ENCODE peak calls at places on chromosomes 4 and X, in five cellular contexts. One of them, this sample, is unnamed. For H3K4me1, the result is how much of the 10 kb centered on the place peaks cover.

GRCh38 chrX:134294548-134294947 is 57.6 kb downstream of the CCDC160 start:
- DNase-seq in HCT116: no peak
- DNase-seq in K562: peak
- DNase-seq in GM12878: no peak
- DNase-seq in HepG2: no peak
- DNase-seq in this sample: no peak

GRCh38 chrX:16511776-16512400 is 138.1 kb upstream of the S100G start:
- DNase-seq in HCT116: no peak
- DNase-seq in K562: no peak
- DNase-seq in GM12878: no peak
- DNase-seq in HepG2: no peak
- DNase-seq in this sample: no peak

GRCh38 chr4:71011451-71011850 is 18.0 kb downstream of the DCK start:
- DNase-seq in HCT116: no peak
- DNase-seq in K562: no peak
- DNase-seq in GM12878: no peak
- DNase-seq in HepG2: no peak
- DNase-seq in this sample: no peak

GRCh38 chrX:106171293-106171692 is 3.2 kb downstream of the PWWP3B start:
- DNase-seq in HCT116: no peak
- DNase-seq in K562: no peak
- DNase-seq in GM12878: no peak
- DNase-seq in HepG2: no peak
- DNase-seq in this sample: no peak

GRCh38 chr4:8896506-8896905 is 24.9 kb upstream of the HMX1 start:
- DNase-seq in HCT116: no peak
- DNase-seq in K562: no peak
- DNase-seq in GM12878: no peak
- DNase-seq in HepG2: no peak
- DNase-seq in this sample: no peak

GRCh38 chrX:19440713-19441112 is 74.6 kb downstream of the MAP3K15 start:
- DNase-seq in HCT116: no peak
- DNase-seq in K562: no peak
- DNase-seq in GM12878: no peak
- DNase-seq in HepG2: no peak
- DNase-seq in this sample: no peak

GRCh38 chr4:11589676-11590075 is 161.0 kb upstream of the HS3ST1 start:
- DNase-seq in HCT116: no peak
- DNase-seq in K562: no peak
- DNase-seq in GM12878: no peak
- DNase-seq in HepG2: no peak
- DNase-seq in this sample: no peak

GRCh38 chr4:131499139-131499873 is 1649.8 kb upstream of the PCDH10 start:
- DNase-seq in HCT116: no peak
- DNase-seq in K562: no peak
- DNase-seq in GM12878: no peak
- DNase-seq in HepG2: no peak
- DNase-seq in this sample: no peak

GRCh38 chrX:131262738-131263679 is 26.1 kb downstream of the IGSF1 start:
- DNase-seq in HCT116: peak
- DNase-seq in K562: peak
- DNase-seq in GM12878: no peak
- DNase-seq in HepG2: peak
- DNase-seq in this sample: no peak

GRCh38 chr4:35520059-35520458 is 724.3 kb downstream of the ARAP2 start:
- DNase-seq in HCT116: no peak
- DNase-seq in K562: no peak
- DNase-seq in GM12878: no peak
- DNase-seq in HepG2: no peak
- DNase-seq in this sample: no peak

GRCh38 chr4:48491514-48492176 is 1.6 kb downstream of the ZAR1 start:
- DNase-seq in HCT116: no peak
- DNase-seq in K562: no peak
- DNase-seq in GM12878: no peak
- DNase-seq in HepG2: no peak
- DNase-seq in this sample: no peak

GRCh38 chr4:48490012-48490679 is at the start of gene ZAR1:
- DNase-seq in HCT116: no peak
- DNase-seq in K562: no peak
- DNase-seq in GM12878: no peak
- DNase-seq in HepG2: no peak
- DNase-seq in this sample: no peak

GRCh38 chr4:48490680-48491513 is 845 bp downstream of the ZAR1 start:
- DNase-seq in HCT116: no peak
- DNase-seq in K562: no peak
- DNase-seq in GM12878: no peak
- DNase-seq in HepG2: no peak
- DNase-seq in this sample: no peak

GRCh38 chr4:48493485-48494100 is 3.5 kb downstream of the ZAR1 start:
- DNase-seq in HCT116: no peak
- DNase-seq in K562: no peak
- DNase-seq in GM12878: no peak
- DNase-seq in HepG2: no peak
- DNase-seq in this sample: no peak

GRCh38 chr4:48489683-48490011 is 405 bp upstream of the ZAR1 start:
- DNase-seq in HCT116: no peak
- DNase-seq in K562: no peak
- DNase-seq in GM12878: no peak
- DNase-seq in HepG2: no peak
- DNase-seq in this sample: no peak
- H3K4me3 ChIP-seq in HCT116: no peak
- H3K4me3 ChIP-seq in K562: no peak
- H3K4me3 ChIP-seq in GM12878: peak
- H3K4me3 ChIP-seq in HepG2: no peak
- H3K4me3 ChIP-seq in this sample: no peak

DNA sequence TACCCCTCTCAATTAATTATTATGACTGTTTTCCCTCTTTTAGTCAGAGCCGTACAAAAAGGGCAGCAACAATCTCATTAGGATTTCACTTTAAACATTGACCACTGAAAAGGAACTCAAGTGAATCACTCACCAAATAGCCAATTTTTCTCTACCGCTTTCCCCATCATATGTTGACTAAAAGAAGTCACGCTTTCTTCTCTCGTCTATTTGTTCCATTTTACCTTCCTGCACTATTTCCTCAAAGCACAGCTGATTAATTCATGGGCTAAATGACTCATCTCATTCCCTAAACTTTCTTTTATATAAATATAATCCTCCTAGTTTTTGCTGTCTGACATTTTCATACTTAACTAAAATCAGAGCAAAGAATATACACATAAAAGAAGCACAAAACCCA is 8.2 kb downstream of the MID1 start:
- DNase-seq in HCT116: no peak
- DNase-seq in K562: no peak
- DNase-seq in GM12878: no peak
- DNase-seq in HepG2: no peak
- DNase-seq in this sample: no peak
- H3K4me1 ChIP-seq in HCT116: under half
- H3K4me1 ChIP-seq in K562: under half
- H3K4me1 ChIP-seq in GM12878: under half
- H3K4me1 ChIP-seq in HepG2: under half
- H3K4me1 ChIP-seq in this sample: under half

GRCh38 chrX:109327271-109327670 is 154.6 kb downstream of the GUCY2F start:
- DNase-seq in HCT116: no peak
- DNase-seq in K562: no peak
- DNase-seq in GM12878: no peak
- DNase-seq in HepG2: no peak
- DNase-seq in this sample: no peak
- TF ChIP-seq ZNF274 in HCT116: no peak
- TF ChIP-seq ZNF274 in K562: no peak
- TF ChIP-seq ZNF274 in GM12878: no peak
- TF ChIP-seq ZNF274 in HepG2: no peak
- TF ChIP-seq ZNF274 in this sample: no peak

DNA sequence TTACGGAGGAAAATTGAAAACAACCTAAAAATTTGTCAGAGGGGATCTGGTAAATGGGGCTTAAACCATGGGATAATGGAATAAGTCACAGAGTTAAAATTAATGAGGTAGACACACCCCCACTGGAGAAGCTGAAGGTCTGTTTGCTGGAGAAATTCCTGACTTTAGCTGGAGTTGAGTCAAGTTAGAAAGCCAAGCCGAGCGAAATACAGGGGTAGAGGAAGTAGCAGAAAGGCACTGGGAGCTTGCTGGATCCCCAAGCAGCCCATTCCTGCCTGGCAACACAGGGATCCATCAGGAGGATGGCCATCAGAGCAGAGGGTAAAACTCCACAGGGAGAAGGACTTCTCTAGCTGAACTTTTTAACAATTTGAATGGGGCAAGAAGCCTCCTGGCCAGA is 163.8 kb downstream of the ATRX start:
- DNase-seq in HCT116: no peak
- DNase-seq in K562: no peak
- DNase-seq in GM12878: no peak
- DNase-seq in HepG2: no peak
- DNase-seq in this sample: no peak
- H3K4me3 ChIP-seq in HCT116: no peak
- H3K4me3 ChIP-seq in K562: no peak
- H3K4me3 ChIP-seq in GM12878: no peak
- H3K4me3 ChIP-seq in HepG2: no peak
- H3K4me3 ChIP-seq in this sample: no peak

GRCh38 chr4:38762560-38762959 is 20.2 kb downstream of the TLR10 start:
- DNase-seq in HCT116: no peak
- DNase-seq in K562: no peak
- DNase-seq in GM12878: no peak
- DNase-seq in HepG2: no peak
- DNase-seq in this sample: no peak
- H3K4me1 ChIP-seq in HCT116: under half
- H3K4me1 ChIP-seq in K562: under half
- H3K4me1 ChIP-seq in GM12878: under half
- H3K4me1 ChIP-seq in HepG2: under half
- H3K4me1 ChIP-seq in this sample: under half

GRCh38 chr4:100240008-100240407 is 49.7 kb upstream of the DDIT4L start:
- DNase-seq in HCT116: no peak
- DNase-seq in K562: no peak
- DNase-seq in GM12878: no peak
- DNase-seq in HepG2: no peak
- DNase-seq in this sample: no peak
- TF ChIP-seq ZNF274 in HCT116: no peak
- TF ChIP-seq ZNF274 in K562: no peak
- TF ChIP-seq ZNF274 in GM12878: no peak
- TF ChIP-seq ZNF274 in HepG2: no peak
- TF ChIP-seq ZNF274 in this sample: no peak

GRCh38 chrX:107454302-107454701 is 4.8 kb downstream of the FRMPD3 start:
- DNase-seq in HCT116: peak
- DNase-seq in K562: no peak
- DNase-seq in GM12878: no peak
- DNase-seq in HepG2: no peak
- DNase-seq in this sample: no peak

GRCh38 chrX:107450823-107451509 is 1.5 kb downstream of the FRMPD3 start:
- DNase-seq in HCT116: no peak
- DNase-seq in K562: peak
- DNase-seq in GM12878: no peak
- DNase-seq in HepG2: no peak
- DNase-seq in this sample: peak

GRCh38 chrX:107448625-107449468 is 605 bp upstream of the FRMPD3 start:
- DNase-seq in HCT116: no peak
- DNase-seq in K562: no peak
- DNase-seq in GM12878: no peak
- DNase-seq in HepG2: no peak
- DNase-seq in this sample: peak

GRCh38 chrX:107449490-107450175 is at the start of gene FRMPD3:
- DNase-seq in HCT116: no peak
- DNase-seq in K562: no peak
- DNase-seq in GM12878: no peak
- DNase-seq in HepG2: no peak
- DNase-seq in this sample: no peak

GRCh38 chrX:107451754-107452153 is 2.3 kb downstream of the FRMPD3 start:
- DNase-seq in HCT116: no peak
- DNase-seq in K562: no peak
- DNase-seq in GM12878: no peak
- DNase-seq in HepG2: no peak
- DNase-seq in this sample: no peak
- H3K4me3 ChIP-seq in HCT116: no peak
- H3K4me3 ChIP-seq in K562: no peak
- H3K4me3 ChIP-seq in GM12878: no peak
- H3K4me3 ChIP-seq in HepG2: no peak
- H3K4me3 ChIP-seq in this sample: no peak

GRCh38 chr4:184812651-184813181 is 13.1 kb downstream of the ACSL1 start:
- DNase-seq in HCT116: no peak
- DNase-seq in K562: no peak
- DNase-seq in GM12878: no peak
- DNase-seq in HepG2: no peak
- DNase-seq in this sample: no peak
- H3K4me1 ChIP-seq in HCT116: under half
- H3K4me1 ChIP-seq in K562: under half
- H3K4me1 ChIP-seq in GM12878: under half
- H3K4me1 ChIP-seq in HepG2: half or more
- H3K4me1 ChIP-seq in this sample: under half

DNA sequence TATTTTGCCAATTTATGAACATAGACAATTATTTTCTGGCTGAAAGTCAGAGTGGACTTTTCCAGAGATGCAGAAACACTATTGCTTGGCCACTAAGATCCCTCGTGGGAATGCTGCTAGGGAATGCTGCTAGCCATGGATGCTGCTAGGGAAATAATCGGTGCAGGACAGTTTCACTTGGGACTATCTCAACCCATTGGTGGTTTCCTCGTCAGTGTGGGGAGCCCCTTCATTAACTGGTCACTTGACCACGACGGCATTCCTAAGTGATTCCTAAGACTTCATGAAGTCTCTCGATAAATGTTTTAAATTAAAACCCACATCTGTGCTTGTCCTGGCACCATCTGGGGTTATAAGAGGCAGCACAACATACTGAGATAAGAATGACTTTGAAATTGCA is 173.1 kb downstream of the SMIM20 start:
- DNase-seq in HCT116: no peak
- DNase-seq in K562: no peak
- DNase-seq in GM12878: no peak
- DNase-seq in HepG2: no peak
- DNase-seq in this sample: no peak
- TF ChIP-seq ZNF274 in HCT116: no peak
- TF ChIP-seq ZNF274 in K562: no peak
- TF ChIP-seq ZNF274 in GM12878: no peak
- TF ChIP-seq ZNF274 in HepG2: no peak
- TF ChIP-seq ZNF274 in this sample: no peak

This sample was measured in NT2/D1.